ENCODE peak calls at places on chromosome 16, in eight cellular contexts. One of them, this sample, is unnamed.

GRCh38 chr16:85151079-85151602 is 38.9 kb upstream of the CIBAR2 start:
- DNase-seq in K562: no peak
- DNase-seq in transverse colon: no peak
- DNase-seq in GM12891: no peak
- DNase-seq in suprapubic skin: no peak
- DNase-seq in GM12892: no peak
- DNase-seq in prostate gland: no peak
- DNase-seq in H1: no peak
- DNase-seq in this sample: no peak

GRCh38 chr16:87581867-87582220 is 20.5 kb upstream of the JPH3 start:
- DNase-seq in K562: peak
- DNase-seq in transverse colon: peak
- DNase-seq in GM12891: no peak
- DNase-seq in suprapubic skin: peak
- DNase-seq in GM12892: no peak
- DNase-seq in prostate gland: peak
- DNase-seq in H1: no peak
- DNase-seq in this sample: peak

GRCh38 chr16:59210955-59211541 is 476.9 kb upstream of the GOT2 start:
- DNase-seq in K562: no peak
- DNase-seq in transverse colon: no peak
- DNase-seq in GM12891: no peak
- DNase-seq in suprapubic skin: no peak
- DNase-seq in GM12892: no peak
- DNase-seq in prostate gland: peak
- DNase-seq in H1: no peak
- DNase-seq in this sample: no peak

GRCh38 chr16:5906351-5906750 is 808.8 kb upstream of the EEF2KMT start:
- DNase-seq in K562: no peak
- DNase-seq in transverse colon: no peak
- DNase-seq in GM12891: no peak
- DNase-seq in suprapubic skin: no peak
- DNase-seq in GM12892: no peak
- DNase-seq in prostate gland: no peak
- DNase-seq in H1: no peak
- DNase-seq in this sample: no peak

GRCh38 chr16:87950765-87951549 is at the start of gene BANP:
- DNase-seq in K562: peak
- DNase-seq in transverse colon: peak
- DNase-seq in GM12891: peak
- DNase-seq in suprapubic skin: peak
- DNase-seq in GM12892: peak
- DNase-seq in prostate gland: peak
- DNase-seq in H1: peak
- DNase-seq in this sample: peak

GRCh38 chr16:5510819-5511370 is 413.3 kb upstream of the EEF2KMT start:
- DNase-seq in K562: no peak
- DNase-seq in transverse colon: no peak
- DNase-seq in GM12891: no peak
- DNase-seq in suprapubic skin: no peak
- DNase-seq in GM12892: no peak
- DNase-seq in prostate gland: peak
- DNase-seq in H1: no peak
- DNase-seq in this sample: no peak

GRCh38 chr16:87661561-87661960 is 59.3 kb downstream of the JPH3 start:
- DNase-seq in K562: peak
- DNase-seq in transverse colon: peak
- DNase-seq in GM12891: peak
- DNase-seq in suprapubic skin: no peak
- DNase-seq in GM12892: no peak
- DNase-seq in prostate gland: no peak
- DNase-seq in H1: peak
- DNase-seq in this sample: no peak

GRCh38 chr16:760498-761343 is at the start of gene MSLN:
- DNase-seq in K562: no peak
- DNase-seq in transverse colon: no peak
- DNase-seq in GM12891: no peak
- DNase-seq in suprapubic skin: no peak
- DNase-seq in GM12892: no peak
- DNase-seq in prostate gland: no peak
- DNase-seq in H1: no peak
- DNase-seq in this sample: no peak

GRCh38 chr16:4309102-4309832 is 6.6 kb upstream of the GLIS2 start:
- DNase-seq in K562: no peak
- DNase-seq in transverse colon: no peak
- DNase-seq in GM12891: no peak
- DNase-seq in suprapubic skin: no peak
- DNase-seq in GM12892: no peak
- DNase-seq in prostate gland: no peak
- DNase-seq in H1: no peak
- DNase-seq in this sample: no peak
- TF ChIP-seq POLR2A in K562: no peak
- TF ChIP-seq POLR2A in transverse colon: no peak
- TF ChIP-seq POLR2A in GM12891: no peak
- TF ChIP-seq POLR2A in suprapubic skin: no peak
- TF ChIP-seq POLR2A in GM12892: no peak
- TF ChIP-seq POLR2A in prostate gland: no peak
- TF ChIP-seq POLR2A in H1: no peak
- TF ChIP-seq POLR2A in this sample: no peak

DNA sequence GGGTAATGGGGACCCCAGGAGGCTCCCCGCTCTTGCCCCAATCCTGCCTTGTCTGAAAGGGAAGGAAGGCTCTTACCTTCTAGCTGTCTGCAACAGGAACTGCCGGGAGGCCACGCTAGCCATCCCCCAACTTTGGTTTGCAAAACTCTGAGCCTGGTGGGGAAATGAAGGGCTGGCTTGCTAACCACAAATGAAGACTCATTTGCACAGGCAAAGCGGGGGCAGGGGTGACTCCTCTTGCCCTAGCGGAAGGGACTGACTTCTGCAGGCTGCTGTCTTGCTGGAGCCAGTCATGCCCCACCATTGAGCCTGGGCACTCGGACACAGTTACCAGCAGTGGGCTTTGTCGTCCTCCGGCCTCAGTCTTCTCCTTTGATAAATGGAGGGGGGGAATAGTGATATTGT is 52.6 kb downstream of the PLCG2 start:
- DNase-seq in K562: no peak
- DNase-seq in transverse colon: peak
- DNase-seq in GM12891: peak
- DNase-seq in suprapubic skin: no peak
- DNase-seq in GM12892: peak
- DNase-seq in prostate gland: peak
- DNase-seq in H1: no peak
- DNase-seq in this sample: peak
- TF ChIP-seq POLR2AphosphoS5 in K562: no peak
- TF ChIP-seq POLR2AphosphoS5 in transverse colon: no peak
- TF ChIP-seq POLR2AphosphoS5 in GM12891: peak
- TF ChIP-seq POLR2AphosphoS5 in suprapubic skin: no peak
- TF ChIP-seq POLR2AphosphoS5 in GM12892: peak
- TF ChIP-seq POLR2AphosphoS5 in prostate gland: no peak
- TF ChIP-seq POLR2AphosphoS5 in H1: no peak
- TF ChIP-seq POLR2AphosphoS5 in this sample: no peak

GRCh38 chr16:48444574-48444973 is 59.4 kb upstream of the SIAH1 start:
- DNase-seq in K562: no peak
- DNase-seq in transverse colon: no peak
- DNase-seq in GM12891: no peak
- DNase-seq in suprapubic skin: no peak
- DNase-seq in GM12892: no peak
- DNase-seq in prostate gland: no peak
- DNase-seq in H1: no peak
- DNase-seq in this sample: no peak
- TF ChIP-seq POLR2A in K562: no peak
- TF ChIP-seq POLR2A in transverse colon: no peak
- TF ChIP-seq POLR2A in GM12891: no peak
- TF ChIP-seq POLR2A in suprapubic skin: no peak
- TF ChIP-seq POLR2A in GM12892: no peak
- TF ChIP-seq POLR2A in prostate gland: no peak
- TF ChIP-seq POLR2A in H1: no peak
- TF ChIP-seq POLR2A in this sample: no peak

DNA sequence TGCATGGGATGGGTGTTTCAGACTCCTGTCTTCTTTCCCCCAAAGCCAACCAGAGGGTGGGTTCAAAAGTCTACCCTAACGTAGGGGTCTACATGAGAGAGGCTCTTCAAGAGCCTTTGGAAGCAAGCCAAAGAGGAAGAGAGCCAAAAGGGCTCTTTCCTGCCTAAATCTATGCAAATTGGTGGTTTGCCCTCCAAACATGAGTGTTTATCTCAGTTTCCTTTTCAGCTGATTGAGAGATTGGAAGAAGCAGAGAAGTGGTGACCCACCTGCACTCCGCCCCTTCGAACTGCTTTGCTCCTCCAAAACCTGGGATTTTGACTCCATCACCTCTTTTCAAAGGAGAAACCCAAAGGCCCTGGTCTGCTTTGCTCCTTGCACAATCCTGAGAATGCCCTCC is 65.4 kb upstream of the MAF start:
- DNase-seq in K562: no peak
- DNase-seq in transverse colon: no peak
- DNase-seq in GM12891: no peak
- DNase-seq in suprapubic skin: no peak
- DNase-seq in GM12892: no peak
- DNase-seq in prostate gland: no peak
- DNase-seq in H1: no peak
- DNase-seq in this sample: no peak
- TF ChIP-seq POLR2AphosphoS5 in K562: no peak
- TF ChIP-seq POLR2AphosphoS5 in transverse colon: no peak
- TF ChIP-seq POLR2AphosphoS5 in GM12891: no peak
- TF ChIP-seq POLR2AphosphoS5 in suprapubic skin: no peak
- TF ChIP-seq POLR2AphosphoS5 in GM12892: no peak
- TF ChIP-seq POLR2AphosphoS5 in prostate gland: no peak
- TF ChIP-seq POLR2AphosphoS5 in H1: no peak
- TF ChIP-seq POLR2AphosphoS5 in this sample: no peak

DNA sequence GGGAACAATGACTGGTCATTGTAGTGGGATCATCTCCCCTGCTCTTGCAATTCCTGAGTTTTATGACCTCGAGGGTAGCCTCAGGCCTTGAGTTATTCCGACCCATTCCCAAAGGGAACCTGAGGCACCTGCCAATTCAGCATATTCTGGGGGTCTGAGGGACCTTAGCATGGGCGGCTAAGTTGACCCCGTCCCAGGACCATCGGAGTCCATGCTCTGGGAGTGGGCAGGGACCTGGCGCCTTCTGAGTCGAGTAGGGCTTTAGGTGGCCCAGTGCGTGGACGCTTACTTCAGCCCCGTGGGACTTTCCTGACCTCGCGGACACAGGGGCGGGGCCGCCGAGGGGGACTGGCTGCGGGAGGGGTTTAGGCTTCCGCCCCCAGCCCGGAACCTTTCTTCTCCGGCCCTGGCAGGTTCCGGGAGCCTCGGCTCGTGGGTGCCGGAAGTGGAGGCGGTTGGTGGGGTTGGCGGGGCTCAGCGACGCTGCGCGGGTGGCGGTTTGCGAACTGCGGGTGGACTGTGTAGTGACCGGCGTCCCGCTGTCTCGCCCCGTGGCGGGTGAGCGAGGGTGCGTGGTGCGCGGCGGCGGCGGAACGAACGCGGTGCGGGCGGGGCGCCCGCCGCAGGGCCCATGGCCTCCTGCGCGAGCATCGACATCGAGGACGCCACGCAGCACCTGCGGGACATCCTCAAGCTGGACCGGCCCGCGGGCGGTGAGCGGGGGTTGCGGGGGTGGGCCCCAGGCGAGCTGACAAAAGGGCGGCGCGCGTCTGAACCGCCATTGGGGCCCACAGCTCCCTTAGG is at the start of gene EDC4:
- DNase-seq in K562: peak
- DNase-seq in transverse colon: peak
- DNase-seq in GM12891: peak
- DNase-seq in suprapubic skin: peak
- DNase-seq in GM12892: peak
- DNase-seq in prostate gland: peak
- DNase-seq in H1: peak
- DNase-seq in this sample: peak
- TF ChIP-seq POLR2A in K562: peak
- TF ChIP-seq POLR2A in transverse colon: peak
- TF ChIP-seq POLR2A in GM12891: peak
- TF ChIP-seq POLR2A in suprapubic skin: peak
- TF ChIP-seq POLR2A in GM12892: peak
- TF ChIP-seq POLR2A in prostate gland: peak
- TF ChIP-seq POLR2A in H1: peak
- TF ChIP-seq POLR2A in this sample: no peak

GRCh38 chr16:67893791-67894399 is 841 bp downstream of the PSKH1 start:
- DNase-seq in K562: no peak
- DNase-seq in transverse colon: no peak
- DNase-seq in GM12891: no peak
- DNase-seq in suprapubic skin: no peak
- DNase-seq in GM12892: no peak
- DNase-seq in prostate gland: no peak
- DNase-seq in H1: no peak
- DNase-seq in this sample: no peak

GRCh38 chr16:67888311-67888710 is 3.6 kb downstream of the NRN1L start:
- DNase-seq in K562: no peak
- DNase-seq in transverse colon: no peak
- DNase-seq in GM12891: no peak
- DNase-seq in suprapubic skin: no peak
- DNase-seq in GM12892: no peak
- DNase-seq in prostate gland: no peak
- DNase-seq in H1: no peak
- DNase-seq in this sample: no peak

GRCh38 chr16:67892375-67892774 is 679 bp upstream of the PSKH1 start:
- DNase-seq in K562: no peak
- DNase-seq in transverse colon: no peak
- DNase-seq in GM12891: no peak
- DNase-seq in suprapubic skin: no peak
- DNase-seq in GM12892: no peak
- DNase-seq in prostate gland: no peak
- DNase-seq in H1: no peak
- DNase-seq in this sample: no peak

GRCh38 chr16:67897231-67897630 is 4.2 kb downstream of the PSKH1 start:
- DNase-seq in K562: no peak
- DNase-seq in transverse colon: no peak
- DNase-seq in GM12891: no peak
- DNase-seq in suprapubic skin: no peak
- DNase-seq in GM12892: no peak
- DNase-seq in prostate gland: no peak
- DNase-seq in H1: no peak
- DNase-seq in this sample: no peak

GRCh38 chr16:67892899-67893790 is at the start of gene PSKH1:
- DNase-seq in K562: peak
- DNase-seq in transverse colon: peak
- DNase-seq in GM12891: peak
- DNase-seq in suprapubic skin: peak
- DNase-seq in GM12892: peak
- DNase-seq in prostate gland: peak
- DNase-seq in H1: peak
- DNase-seq in this sample: peak
- TF ChIP-seq POLR2AphosphoS5 in K562: peak
- TF ChIP-seq POLR2AphosphoS5 in transverse colon: peak
- TF ChIP-seq POLR2AphosphoS5 in GM12891: no peak
- TF ChIP-seq POLR2AphosphoS5 in suprapubic skin: no peak
- TF ChIP-seq POLR2AphosphoS5 in GM12892: peak
- TF ChIP-seq POLR2AphosphoS5 in prostate gland: peak
- TF ChIP-seq POLR2AphosphoS5 in H1: peak
- TF ChIP-seq POLR2AphosphoS5 in this sample: peak